ENCODE peak calls at places on chromosomes 7 and 10, in five cellular contexts. K is endothelial cell of umbilical vein, H is coronary artery, N is AG09309, I is mammary epithelial cell. L is an unnamed sample.

GRCh38 chr7:27155816-27156507 is 513 bp downstream of the HOXA7 start:
- DNase-seq in N (no peak), I (peak; percentile 55), K (peak; percentile 79), H (no peak), L (no peak)

GRCh38 chr7:133196872-133197612 is 55.8 kb upstream of the EXOC4 start:
- DNase-seq in N (no peak), I (no peak), H (no peak), K (no peak), L (no peak)

GRCh38 chr10:113386005-113386404 is 166.8 kb upstream of the HABP2 start:
- DNase-seq in H (no peak), I (peak; percentile 61), K (peak; percentile 34), N (no peak), L (no peak)

GRCh38 chr10:46272863-46273415 is 13.9 kb upstream of the ANTXRL start:
- DNase-seq in H (peak; percentile 58), I (no peak), K (no peak), N (no peak), L (peak; percentile 56)

GRCh38 chr10:103284170-103284569 is 7.2 kb downstream of the INA start:
- DNase-seq in K (no peak), H (no peak), N (peak; percentile 55), I (peak; percentile 56), L (no peak)

GRCh38 chr10:124731551-124731950 is 12.6 kb downstream of the FAM53B start:
- DNase-seq in K (no peak), H (no peak), N (no peak), I (no peak), L (no peak)

GRCh38 chr10:131273476-131273875 is 38.0 kb downstream of the TCERG1L start:
- DNase-seq in K (no peak), H (no peak), I (no peak), N (no peak), L (peak; percentile 81)

GRCh38 chr10:95384011-95384704 is 93.4 kb upstream of the PDLIM1 start:
- DNase-seq in H (no peak), N (no peak), I (no peak), K (no peak), L (no peak)

GRCh38 chr10:8174762-8175161 is 120.3 kb downstream of the GATA3 start:
- DNase-seq in I (no peak), K (no peak), H (no peak), N (no peak), L (no peak)

GRCh38 chr10:28179490-28180099 is 123.3 kb downstream of the MPP7 start:
- DNase-seq in H (no peak), K (peak; percentile 71), N (peak; percentile 52), I (peak; percentile 26), L (no peak)

GRCh38 chr7:105261689-105262088 is 127.0 kb downstream of the SRPK2 start:
- DNase-seq in I (no peak), H (no peak), N (no peak), K (no peak), L (no peak)

GRCh38 chr7:139811106-139811505 is 18.0 kb upstream of the TBXAS1 start:
- DNase-seq in K (no peak), N (no peak), H (no peak), I (no peak), L (no peak)

GRCh38 chr7:100974021-100974420 is 4.7 kb downstream of the MUC12 start:
- DNase-seq in N (no peak), H (no peak), I (peak; percentile 29), K (no peak), L (no peak)

GRCh38 chr10:30553625-30554442 is 75.7 kb downstream of the LYZL2 start:
- DNase-seq in N (no peak), H (no peak), K (peak; percentile 59), I (no peak), L (no peak)

GRCh38 chr7:69575651-69576050 is 22.6 kb upstream of the AUTS2 start:
- DNase-seq in K (no peak), H (no peak), N (no peak), I (no peak), L (no peak)

GRCh38 chr10:62095341-62096071 is 173.1 kb downstream of the RTKN2 start:
- DNase-seq in H (no peak), I (peak; percentile 55), N (peak; percentile 67), K (peak; percentile 86), L (no peak)

GRCh38 chr7:101164071-101164840 is 1.1 kb downstream of the VGF start:
- DNase-seq in H (no peak), K (peak; percentile 38), N (no peak), I (peak; percentile 57), L (peak; percentile 89)

GRCh38 chr10:96978621-96979154 is 146.6 kb downstream of the LCOR start:
- DNase-seq in I (no peak), K (no peak), N (no peak), H (no peak), L (no peak)

GRCh38 chr7:75900617-75901315 is 14.2 kb upstream of the POR start:
- DNase-seq in N (no peak), K (no peak), H (no peak), I (no peak), L (no peak)

GRCh38 chr7:44711528-44711927 is 37.1 kb upstream of the ZMIZ2 start:
- DNase-seq in I (no peak), K (no peak), N (no peak), H (no peak), L (no peak)

GRCh38 chr7:123293710-123294109 is 93.9 kb upstream of the SLC13A1 start:
- DNase-seq in I (no peak), K (no peak), N (no peak), H (no peak), L (no peak)

GRCh38 chr10:50837095-50837494 is 48.3 kb downstream of the A1CF start:
- DNase-seq in N (no peak), K (no peak), I (no peak), H (no peak), L (no peak)

GRCh38 chr7:6612819-6613218 is 2.6 kb upstream of the ZNF853 start:
- DNase-seq in N (no peak), I (no peak), K (no peak), H (no peak), L (no peak)

GRCh38 chr7:27101906-27102577 is 441 bp downstream of the HOXA2 start:
- DNase-seq in K (no peak), N (no peak), I (no peak), H (no peak), L (peak; percentile 46)

GRCh38 chr7:129848436-129848835 is 104.3 kb downstream of the UBE2H start:
- DNase-seq in H (no peak), K (no peak), N (no peak), I (no peak), L (no peak)

GRCh38 chr10:46247808-46248569 is 38.8 kb upstream of the ANTXRL start:
- DNase-seq in N (no peak), K (no peak), H (peak; percentile 65), I (no peak), L (peak; percentile 79)

GRCh38 chr10:102785818-102786217 is 42.1 kb downstream of the WBP1L start:
- DNase-seq in N (no peak), I (no peak), K (peak; percentile 93), H (no peak), L (no peak)

GRCh38 chr10:69800109-69800508 is 1.6 kb upstream of the COL13A1 start:
- DNase-seq in N (no peak), I (peak; percentile 48), H (no peak), K (peak; percentile 56), L (no peak)

GRCh38 chr7:39271386-39271785 is 293.7 kb downstream of the POU6F2 start:
- DNase-seq in H (no peak), N (no peak), I (no peak), K (no peak), L (no peak)

GRCh38 chr10:60230892-60231291 is 158.8 kb downstream of the ANK3 start:
- DNase-seq in K (no peak), N (no peak), H (no peak), I (peak; percentile 4), L (no peak)

GRCh38 chr10:73774637-73775036 is 7.2 kb upstream of the CHCHD1 start:
- DNase-seq in N (no peak), K (peak; percentile 53), I (peak; percentile 28), H (no peak), L (no peak)

GRCh38 chr10:131242007-131242406 is 69.5 kb downstream of the TCERG1L start:
- DNase-seq in H (no peak), N (no peak), K (no peak), I (no peak), L (no peak)

GRCh38 chr7:152910545-152911013 is 151.0 kb downstream of the ACTR3B start:
- DNase-seq in H (no peak), I (no peak), K (no peak), N (no peak), L (no peak)

GRCh38 chr7:148543-148931 is 43.8 kb upstream of the FAM20C start:
- DNase-seq in H (no peak), I (no peak), N (no peak), K (no peak), L (no peak)

GRCh38 chr7:149856-150636 is 42.3 kb upstream of the FAM20C start:
- DNase-seq in I (no peak), K (no peak), N (no peak), H (no peak), L (no peak)

GRCh38 chr7:150811-151221 is 41.6 kb upstream of the FAM20C start:
- DNase-seq in N (no peak), K (no peak), I (no peak), H (no peak), L (no peak)

GRCh38 chr7:145863-146262 is 46.5 kb upstream of the FAM20C start:
- DNase-seq in H (no peak), K (no peak), I (no peak), N (no peak), L (no peak)

GRCh38 chr7:148932-149855 is 43.2 kb upstream of the FAM20C start:
- DNase-seq in K (peak; percentile 99), I (peak; percentile 98), H (peak; percentile 99), N (peak; percentile 98), L (peak; percentile 100)
- TF ChIP-seq CTCF in K (no peak), I (no peak), H (no peak), N (no peak), L (no peak)

GRCh38 chr10:32577448-32577847 is 131.5 kb downstream of the CCDC7 start:
- DNase-seq in K (no peak), N (peak; percentile 1), I (peak; percentile 21), H (no peak), L (no peak)
- TF ChIP-seq CTCF in K (no peak), N (peak; percentile 12), I (no peak), H (no peak), L (no peak)

DNA sequence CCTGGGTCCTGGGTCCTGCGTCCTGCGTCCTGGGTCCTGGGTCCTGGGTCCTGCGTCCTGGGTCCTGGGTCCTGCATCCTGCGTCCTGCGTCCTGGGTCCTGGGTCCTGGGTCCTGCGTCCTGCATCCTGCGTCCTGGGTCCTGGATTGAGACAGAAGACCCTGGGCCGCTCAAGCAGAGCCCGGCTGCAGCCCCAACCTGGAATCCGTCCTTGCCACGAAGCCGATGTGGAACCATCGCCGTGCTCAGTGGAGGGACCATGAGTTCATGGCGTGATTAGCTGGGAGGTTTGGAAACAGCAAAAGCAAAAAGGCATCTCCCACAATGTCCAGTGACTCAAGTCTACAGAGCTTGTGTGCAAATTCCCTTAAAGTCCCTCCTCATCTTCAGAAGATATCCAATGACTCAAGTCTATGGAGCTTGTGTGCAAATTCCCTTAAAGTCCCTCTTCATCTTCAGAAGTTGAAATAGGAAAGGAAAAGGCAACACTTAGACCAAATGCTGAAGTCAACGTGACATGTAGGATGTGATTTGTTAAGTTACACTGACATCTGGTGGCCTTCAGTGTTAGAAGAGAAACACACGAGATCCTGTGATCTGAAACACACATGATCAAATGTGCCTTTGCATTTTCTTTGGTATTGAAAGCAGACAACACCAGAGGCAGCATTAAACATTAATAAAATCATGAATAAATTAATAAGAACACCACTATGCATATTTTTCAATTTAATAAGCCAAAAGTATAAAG is 179.9 kb downstream of the PTPRN2 start:
- DNase-seq in N (no peak), K (no peak), H (no peak), I (peak; percentile 11), L (no peak)
- TF ChIP-seq CTCF in N (no peak), K (no peak), H (no peak), I (peak; percentile 23), L (peak; percentile 41)

GRCh38 chr10:116827214-116827671 is 22.1 kb upstream of the ENO4 start:
- DNase-seq in K (no peak), H (no peak), N (no peak), I (no peak), L (peak; percentile 78)
- TF ChIP-seq CTCF in K (no peak), H (no peak), N (peak; percentile 26), I (no peak), L (no peak)

L was measured in osteocyte.